ENCODE peak calls at places on chromosomes 13 and 19, in six cellular contexts. A is astrocyte of the cerebellum, B is AG10803, C is fibroblast of mammary gland, N is aorta, D is heart right ventricle. X is an unnamed sample.
A peak's percentile ranks its signal among the peaks of the same experiment; 100 is the strongest.

GRCh38 chr19:13155472-13156284 is 5.5 kb downstream of the IER2 start:
- DNase-seq in A (no peak), B (peak; percentile 75), C (peak; percentile 80), N (peak; percentile 94), D (peak; percentile 86), X (peak; percentile 64)

GRCh38 chr19:34172661-34173144 is 399 bp downstream of the LSM14A start:
- DNase-seq in A (no peak), B (no peak), C (no peak), N (peak; percentile 80), D (no peak), X (no peak)

GRCh38 chr19:29819300-29819699 is 7.5 kb downstream of the CCNE1 start:
- DNase-seq in A (no peak), B (no peak), C (no peak), N (peak; percentile 24), D (no peak), X (no peak)

GRCh38 chr13:50085063-50085462 is 69.8 kb downstream of the KCNRG start:
- DNase-seq in A (no peak), B (no peak), C (peak; percentile 59), N (no peak), D (no peak), X (no peak)

GRCh38 chr13:111614009-111614408 is 293.6 kb downstream of the TEX29 start:
- DNase-seq in A (no peak), B (no peak), C (no peak), N (no peak), D (no peak), X (no peak)

GRCh38 chr19:35901854-35902661 is at the start of gene HCST:
- DNase-seq in A (no peak), B (peak; percentile 93), C (peak; percentile 44), N (no peak), D (no peak), X (no peak)

GRCh38 chr13:112575680-112576079 is 12.3 kb downstream of the TUBGCP3 start:
- DNase-seq in A (no peak), B (peak; percentile 74), C (peak; percentile 40), N (no peak), D (no peak), X (no peak)

GRCh38 chr19:14830702-14831101 is 4.3 kb downstream of the OR7A5 start:
- DNase-seq in A (no peak), B (no peak), C (no peak), N (no peak), D (no peak), X (no peak)

GRCh38 chr19:57671124-57671895 is 2.6 kb downstream of the ZSCAN4 start:
- DNase-seq in A (no peak), B (peak; percentile 35), C (peak; percentile 7), N (no peak), D (no peak), X (no peak)

GRCh38 chr13:84870190-84870589 is 929.0 kb downstream of the SLITRK6 start:
- DNase-seq in A (no peak), B (no peak), C (peak; percentile 1), N (no peak), D (no peak), X (no peak)

GRCh38 chr13:74586839-74587238 is 452.6 kb upstream of the KLF12 start:
- DNase-seq in A (no peak), B (no peak), C (no peak), N (no peak), D (no peak), X (no peak)

GRCh38 chr13:112696001-112696868 is 6.4 kb downstream of the ATP11A start:
- DNase-seq in A (no peak), B (no peak), C (no peak), N (peak; percentile 76), D (no peak), X (no peak)

GRCh38 chr13:33233547-33233946 is 52.0 kb downstream of the STARD13 start:
- DNase-seq in A (no peak), B (no peak), C (no peak), N (no peak), D (peak; percentile 61), X (no peak)

DNA sequence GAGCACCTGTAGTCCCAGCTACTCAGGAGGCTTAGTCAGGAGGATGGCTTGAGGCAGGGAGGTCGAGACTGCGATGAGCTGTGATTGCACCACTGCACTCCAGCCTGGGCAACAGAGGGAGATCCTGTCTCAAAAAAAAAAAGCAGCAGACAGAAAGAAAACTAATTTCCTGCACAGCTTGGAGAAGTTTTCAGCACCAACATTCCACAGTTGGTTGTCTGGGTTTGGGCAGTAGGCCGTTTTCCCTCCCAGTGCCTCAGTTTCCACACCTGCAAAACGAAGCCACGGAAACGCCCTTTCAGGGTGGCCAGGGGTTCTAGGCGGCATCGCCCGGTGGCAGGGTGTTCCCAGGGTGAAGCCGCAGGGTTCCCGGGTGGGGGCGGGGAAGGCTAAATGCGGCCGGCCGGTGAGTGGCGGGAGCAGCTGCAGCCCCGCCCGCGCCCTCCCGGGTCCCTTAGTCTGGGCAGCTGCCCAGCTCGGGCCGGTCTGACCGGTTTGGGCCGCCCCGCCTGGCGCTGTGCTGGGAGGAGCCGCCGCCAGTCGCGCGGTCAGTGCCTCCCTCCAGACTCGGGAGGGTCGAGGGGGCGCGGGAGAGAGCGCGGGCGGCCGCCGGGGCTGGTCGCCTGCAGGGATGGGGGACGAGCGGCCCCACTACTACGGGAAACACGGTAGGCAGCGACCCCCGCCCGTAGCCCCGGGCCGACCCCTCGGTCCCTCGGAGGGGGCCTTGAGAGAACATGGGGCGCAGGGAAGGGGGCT is at the start of gene SLC44A2:
- DNase-seq in A (no peak), B (peak; percentile 54), C (peak; percentile 36), N (peak; percentile 92), D (peak; percentile 84), X (no peak)
- H3K4me3 ChIP-seq in A (peak within 1 kb of the TSS; percentile 55), B (peak within 1 kb of the TSS; percentile 76), C (peak within 1 kb of the TSS; percentile 54), N (peak within 1 kb of the TSS; percentile 52), D (peak within 1 kb of the TSS; percentile 70), X (peak within 1 kb of the TSS; percentile 69)

GRCh38 chr19:48715276-48715675 is 4.2 kb downstream of the MAMSTR start:
- DNase-seq in A (no peak), B (no peak), C (no peak), N (no peak), D (no peak), X (no peak)
- H3K4me3 ChIP-seq in A (peak overlapping the region; percentile 58), B (peak overlapping the region; percentile 69), C (peak overlapping the region; percentile 62), N (no peak overlapping the region), D (peak overlapping the region; percentile 77), X (peak overlapping the region; percentile 62)

GRCh38 chr13:40445557-40445990 is 220.9 kb downstream of the FOXO1 start:
- DNase-seq in A (peak; percentile 75), B (no peak), C (peak; percentile 49), N (no peak), D (peak; percentile 56), X (no peak)
- H3K4me3 ChIP-seq in A (no peak overlapping the region), B (no peak overlapping the region), C (no peak overlapping the region), N (no peak overlapping the region), D (no peak overlapping the region), X (no peak overlapping the region)

GRCh38 chr19:51709575-51709974 is 14.2 kb downstream of the HAS1 start:
- DNase-seq in A (no peak), B (no peak), C (no peak), N (no peak), D (no peak), X (no peak)
- H3K4me3 ChIP-seq in A (no peak overlapping the region), B (no peak overlapping the region), C (no peak overlapping the region), N (no peak overlapping the region), D (no peak overlapping the region), X (no peak overlapping the region)

DNA sequence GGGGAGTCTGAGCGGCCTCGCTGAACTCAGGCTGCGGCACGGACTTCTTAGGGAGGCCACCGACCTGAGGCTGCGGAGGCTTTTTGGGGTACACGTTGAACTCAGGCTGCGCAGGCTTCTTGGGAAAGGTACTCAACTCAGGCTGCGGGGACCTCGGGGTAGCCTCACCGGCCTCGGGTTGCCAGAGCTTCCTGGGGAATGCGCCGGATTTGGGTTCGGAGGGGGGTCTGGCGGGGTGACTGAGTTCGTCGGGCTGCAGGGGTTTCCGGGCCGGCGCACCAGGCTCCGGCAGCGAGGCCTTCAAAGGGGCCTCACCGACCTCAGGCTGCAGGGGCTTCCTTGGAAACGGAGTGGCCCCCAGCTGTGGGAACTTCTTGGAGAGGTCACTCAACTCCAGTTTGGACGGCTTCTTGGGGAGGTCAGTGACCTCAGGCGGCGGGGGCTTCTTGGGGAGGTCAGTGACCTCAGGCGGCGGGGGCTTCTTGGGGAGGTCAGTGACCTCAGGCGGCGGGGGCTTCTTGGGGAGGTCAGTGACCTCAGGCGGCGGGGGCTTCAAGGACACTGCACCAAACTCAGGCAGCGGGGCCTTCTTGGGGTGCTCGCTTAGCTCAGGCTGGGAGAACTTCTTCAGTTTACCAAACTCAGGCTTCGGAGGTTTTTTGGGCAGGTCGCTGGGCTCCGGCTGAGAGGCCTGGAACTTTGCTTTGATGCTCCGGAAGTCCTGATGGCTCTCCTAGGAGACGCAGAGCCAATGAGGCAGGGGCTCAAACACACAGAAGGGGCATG is 3.2 kb downstream of the PRAM1 start:
- DNase-seq in A (no peak), B (no peak), C (no peak), N (no peak), D (no peak), X (no peak)
- H3K4me3 ChIP-seq in A (no peak overlapping the region), B (no peak overlapping the region), C (no peak overlapping the region), N (no peak overlapping the region), D (no peak overlapping the region), X (no peak overlapping the region)

DNA sequence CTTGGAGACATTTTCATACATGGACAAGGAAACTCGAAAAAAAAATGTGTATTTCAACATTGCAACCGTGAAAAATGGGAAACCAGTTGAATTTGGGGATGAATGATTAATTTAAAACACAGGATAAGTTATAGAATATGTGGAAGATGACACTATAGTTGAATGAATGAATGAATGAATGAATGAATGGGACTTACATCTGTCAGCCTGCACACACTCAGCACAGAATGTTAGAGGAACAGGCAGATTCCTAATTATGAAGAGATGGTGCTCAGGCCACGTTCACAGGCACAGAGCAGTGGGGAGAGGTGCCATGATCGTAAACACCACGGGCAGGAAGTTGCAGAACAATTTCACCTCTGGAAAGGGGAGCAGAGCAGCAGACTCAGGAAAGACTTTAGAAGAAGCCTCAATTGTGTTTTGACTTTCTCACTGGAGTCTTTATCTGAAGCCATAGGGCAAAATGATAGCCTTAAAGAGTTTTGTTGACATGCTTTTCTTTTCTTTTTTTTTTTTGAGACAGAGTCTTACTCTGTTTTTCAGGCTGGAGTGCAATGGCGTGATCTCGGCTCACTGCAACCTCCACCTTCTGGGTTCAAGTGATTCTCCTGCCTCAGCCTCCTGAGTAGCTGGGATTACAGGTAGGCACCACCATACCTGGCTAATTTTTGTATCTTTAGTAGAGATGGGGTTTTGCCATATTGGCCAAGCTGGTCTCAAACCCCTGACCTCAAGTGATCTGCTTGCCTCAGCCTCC is 4.9 kb upstream of the SULT2A1 start:
- DNase-seq in A (no peak), B (no peak), C (no peak), N (no peak), D (no peak), X (no peak)
- H3K4me3 ChIP-seq in A (no peak overlapping the region), B (no peak overlapping the region), C (no peak overlapping the region), N (no peak overlapping the region), D (no peak overlapping the region), X (no peak overlapping the region)